ENCODE peak calls at places on chromosomes 11 and 22, in eight cellular contexts. I, M, O, G, Y, R, A and H are unnamed samples.

GRCh38 chr22:27654536-27655445 is 146.8 kb downstream of the MN1 start:
- DNase-seq in O (no peak), A (peak), M (no peak), Y (no peak), R (no peak), I (no peak), G (no peak), H (no peak)

GRCh38 chr11:65900899-65901180 is 652 bp upstream of the FOSL1 start:
- DNase-seq in G (no peak), A (no peak), Y (no peak), I (no peak), M (no peak), O (no peak), R (no peak), H (no peak)

GRCh38 chr11:3831378-3832239 is 9.2 kb downstream of the RHOG start:
- DNase-seq in G (no peak), O (peak), Y (no peak), A (no peak), R (no peak), I (no peak), M (peak), H (no peak)

GRCh38 chr11:7272373-7272772 is 20.7 kb downstream of the SYT9 start:
- DNase-seq in R (no peak), O (no peak), I (no peak), M (no peak), Y (no peak), G (no peak), A (peak), H (no peak)

GRCh38 chr22:39466228-39467006 is 9.6 kb downstream of the MGAT3 start:
- DNase-seq in O (peak), I (no peak), G (no peak), M (no peak), A (no peak), Y (no peak), R (no peak), H (no peak)

GRCh38 chr11:122655527-122656072 is at the start of gene UBASH3B:
- DNase-seq in G (peak), M (peak), R (peak), O (peak), Y (peak), I (peak), A (peak), H (peak)

GRCh38 chr22:41217553-41218157 is 12.5 kb downstream of the L3MBTL2 start:
- DNase-seq in Y (peak), R (peak), G (peak), M (peak), I (no peak), O (peak), A (peak), H (no peak)

GRCh38 chr22:37024339-37025157 is 5.0 kb downstream of the MPST start:
- DNase-seq in M (no peak), G (no peak), R (no peak), Y (peak), O (no peak), A (no peak), I (no peak), H (no peak)

GRCh38 chr11:126169291-126169690 is 42.2 kb downstream of the RPUSD4 start:
- DNase-seq in M (no peak), G (no peak), R (no peak), I (no peak), Y (no peak), O (no peak), A (no peak), H (no peak)

GRCh38 chr11:62770778-62771143 is 435 bp upstream of the TAF6L start:
- DNase-seq in Y (no peak), R (no peak), O (no peak), G (no peak), I (no peak), M (peak), A (peak), H (no peak)

GRCh38 chr11:75150879-75151278 is at the start of gene SLCO2B1:
- DNase-seq in M (no peak), O (no peak), R (peak), Y (no peak), A (no peak), I (no peak), G (no peak), H (no peak)
- H3K27ac ChIP-seq in M (peak), O (peak), R (no peak), Y (no peak), A (no peak), I (no peak), G (no peak), H (no peak)

GRCh38 chr11:75946531-75947530 is 131.8 kb downstream of the UVRAG start:
- DNase-seq in R (peak), I (peak), O (no peak), A (peak), G (no peak), Y (no peak), M (no peak), H (no peak)
- H3K27ac ChIP-seq in R (no peak), I (no peak), O (peak), A (no peak), G (no peak), Y (no peak), M (peak), H (no peak)

GRCh38 chr11:35918716-35919115 is 25.1 kb upstream of the LDLRAD3 start:
- DNase-seq in A (peak), R (no peak), O (no peak), I (no peak), Y (no peak), G (no peak), M (no peak), H (no peak)
- H3K27ac ChIP-seq in A (peak), R (no peak), O (no peak), I (no peak), Y (no peak), G (no peak), M (peak), H (no peak)

GRCh38 chr11:5423131-5423530 is 1.2 kb downstream of the OR51Q1 start:
- DNase-seq in I (no peak), O (no peak), G (no peak), Y (no peak), A (no peak), M (no peak), R (no peak), H (no peak)
- H3K27ac ChIP-seq in I (peak), O (no peak), G (no peak), Y (no peak), A (no peak), M (no peak), R (no peak), H (no peak)

GRCh38 chr22:44185237-44186120 is 4.8 kb downstream of the PARVG start:
- DNase-seq in Y (peak), O (peak), G (no peak), A (no peak), R (no peak), M (no peak), I (no peak), H (no peak)
- H3K27ac ChIP-seq in Y (no peak), O (no peak), G (no peak), A (no peak), R (no peak), M (no peak), I (no peak), H (no peak)

DNA sequence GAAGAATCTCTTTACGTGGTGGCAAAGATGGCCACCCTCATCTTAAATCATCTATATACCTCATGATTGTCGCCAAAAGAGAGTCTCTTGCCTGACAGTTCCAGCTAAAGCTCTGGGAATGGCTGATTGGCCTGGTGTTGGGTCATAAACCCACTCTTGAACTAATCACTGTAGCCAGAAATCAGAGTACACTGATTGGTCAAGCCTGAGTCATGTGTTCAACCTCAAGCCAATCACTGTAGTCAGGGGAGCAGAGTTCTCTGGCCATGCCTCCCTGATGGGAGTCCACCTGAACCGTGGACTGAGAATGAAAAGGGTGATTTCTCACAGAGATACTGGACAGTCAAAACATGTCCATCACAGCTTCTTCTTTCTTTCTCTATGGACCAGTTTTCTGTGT is 45.8 kb downstream of the RCN1 start:
- DNase-seq in Y (no peak), M (no peak), R (no peak), O (no peak), A (no peak), G (no peak), I (no peak), H (no peak)
- H3K27ac ChIP-seq in Y (no peak), M (no peak), R (no peak), O (no peak), A (no peak), G (no peak), I (no peak), H (no peak)

GRCh38 chr11:86592047-86592564 is 80.3 kb downstream of the ME3 start:
- DNase-seq in I (no peak), A (no peak), O (no peak), M (no peak), R (no peak), G (no peak), Y (no peak), H (no peak)

GRCh38 chr11:86589856-86590589 is 82.4 kb downstream of the ME3 start:
- DNase-seq in M (no peak), Y (no peak), G (no peak), I (no peak), O (no peak), R (no peak), A (no peak), H (no peak)

GRCh38 chr11:86593833-86594232 is 78.6 kb downstream of the ME3 start:
- DNase-seq in O (no peak), Y (no peak), A (no peak), M (no peak), G (no peak), R (no peak), I (no peak), H (no peak)

GRCh38 chr11:86592659-86593451 is 79.6 kb downstream of the ME3 start:
- DNase-seq in R (peak), G (peak), I (peak), O (no peak), A (peak), Y (no peak), M (no peak), H (peak)

GRCh38 chr11:86591631-86592030 is 80.8 kb downstream of the ME3 start:
- DNase-seq in Y (no peak), O (no peak), M (no peak), R (no peak), A (no peak), G (no peak), I (no peak), H (no peak)
- H3K27ac ChIP-seq in Y (no peak), O (no peak), M (no peak), R (no peak), A (no peak), G (no peak), I (no peak), H (no peak)

GRCh38 chr22:24727218-24727851 is 47.2 kb downstream of the PIWIL3 start:
- DNase-seq in I (peak), O (no peak), Y (no peak), R (no peak), A (no peak), M (no peak), G (no peak), H (no peak)

GRCh38 chr22:24730864-24731263 is 43.7 kb downstream of the PIWIL3 start:
- DNase-seq in G (no peak), M (no peak), O (no peak), R (no peak), I (no peak), Y (no peak), A (peak), H (no peak)

GRCh38 chr22:24736526-24737050 is 37.9 kb downstream of the PIWIL3 start:
- DNase-seq in O (no peak), Y (no peak), I (no peak), A (no peak), M (no peak), G (no peak), R (no peak), H (no peak)

GRCh38 chr22:24728790-24729637 is 45.5 kb downstream of the PIWIL3 start:
- DNase-seq in A (peak), M (peak), I (no peak), G (no peak), R (peak), O (no peak), Y (no peak), H (no peak)

GRCh38 chr22:24731786-24732185 is 42.7 kb downstream of the PIWIL3 start:
- DNase-seq in I (no peak), O (no peak), A (no peak), M (no peak), R (no peak), Y (no peak), G (no peak), H (no peak)
- H3K27ac ChIP-seq in I (no peak), O (no peak), A (no peak), M (no peak), R (no peak), Y (no peak), G (no peak), H (no peak)